ENCODE peak calls at places on chromosomes 12 and 14, in six cellular contexts. X is AG10803, S is transverse colon, I is pancreas, R is dorsolateral prefrontal cortex, J is body of pancreas. U is an unnamed sample.

GRCh38 chr14:63345826-63346225 is 27.1 kb upstream of the GPHB5 start:
- DNase-seq in I (no peak), R (no peak), X (no peak), J (no peak), S (no peak), U (no peak)

GRCh38 chr12:119157528-119157927 is 21.2 kb upstream of the HSPB8 start:
- DNase-seq in X (no peak), I (no peak), S (no peak), R (no peak), J (peak), U (no peak)

GRCh38 chr12:42725839-42726238 is 136.3 kb upstream of the PRICKLE1 start:
- DNase-seq in S (no peak), X (peak), I (no peak), R (no peak), J (no peak), U (peak)

GRCh38 chr12:92879698-92880322 is 49.3 kb downstream of the EEA1 start:
- DNase-seq in X (no peak), S (no peak), J (no peak), I (no peak), R (no peak), U (peak)

GRCh38 chr12:108854453-108855283 is 2.7 kb downstream of the SSH1 start:
- DNase-seq in S (no peak), I (no peak), X (peak), R (no peak), J (peak), U (peak)

GRCh38 chr14:94581127-94581999 is at the start of gene SERPINA5:
- DNase-seq in S (no peak), X (peak), J (peak), R (no peak), I (peak), U (peak)

GRCh38 chr14:29078810-29079522 is 312.4 kb downstream of the FOXG1 start:
- DNase-seq in R (no peak), J (no peak), X (no peak), I (no peak), S (no peak), U (peak)

GRCh38 chr14:95585971-95586620 is 51.2 kb downstream of the GLRX5 start:
- DNase-seq in S (no peak), I (no peak), X (no peak), J (no peak), R (no peak), U (no peak)

GRCh38 chr14:22994762-22995275 is 12.5 kb upstream of the AJUBA start:
- DNase-seq in R (peak), X (peak), I (no peak), S (no peak), J (peak), U (peak)

GRCh38 chr14:90815817-90816662 is at the start of gene TTC7B:
- DNase-seq in R (no peak), I (no peak), S (peak), X (peak), J (peak), U (peak)

GRCh38 chr12:33752854-33753253 is 269.4 kb upstream of the ALG10 start:
- DNase-seq in R (no peak), S (no peak), X (no peak), I (no peak), J (no peak), U (no peak)

GRCh38 chr12:85951823-85952222 is 77.7 kb downstream of the NTS start:
- DNase-seq in S (no peak), J (no peak), X (no peak), I (no peak), R (no peak), U (peak)

GRCh38 chr12:116141833-116142162 is 135.7 kb downstream of the MED13L start:
- DNase-seq in J (no peak), R (no peak), S (no peak), X (no peak), I (no peak), U (no peak)

GRCh38 chr12:2169964-2170363 is 117.2 kb downstream of the CACNA1C start:
- DNase-seq in X (peak), J (no peak), S (no peak), R (no peak), I (no peak), U (peak)

GRCh38 chr14:52049721-52050588 is 18.9 kb downstream of the NID2 start:
- DNase-seq in R (no peak), I (no peak), J (no peak), X (no peak), S (peak), U (no peak)

GRCh38 chr12:75944097-75944904 is 87.3 kb downstream of the PHLDA1 start:
- DNase-seq in J (no peak), S (no peak), I (no peak), R (no peak), X (peak), U (peak)

GRCh38 chr12:131121705-131122405 is 168.1 kb downstream of the ADGRD1 start:
- DNase-seq in J (no peak), I (no peak), S (no peak), X (no peak), R (no peak), U (no peak)

GRCh38 chr12:117032593-117033381 is 66.4 kb downstream of the TESC start:
- DNase-seq in J (peak), X (peak), I (peak), S (no peak), R (no peak), U (peak)

GRCh38 chr14:103724116-103724515 is 8.5 kb downstream of the ZFYVE21 start:
- DNase-seq in I (peak), S (peak), X (peak), R (peak), J (peak), U (peak)

GRCh38 chr12:2255301-2255700 is 202.5 kb downstream of the CACNA1C start:
- DNase-seq in J (no peak), R (no peak), I (no peak), X (no peak), S (no peak), U (no peak)

GRCh38 chr12:31225656-31226535 is 100.1 kb downstream of the SINHCAF start:
- DNase-seq in R (no peak), S (no peak), J (no peak), I (peak), X (no peak), U (no peak)

GRCh38 chr12:1781770-1782169 is 38.6 kb upstream of the LRTM2 start:
- DNase-seq in X (no peak), R (no peak), S (no peak), I (no peak), J (no peak), U (peak)

GRCh38 chr12:45666452-45667215 is 62.9 kb upstream of the ARID2 start:
- DNase-seq in I (no peak), J (no peak), R (no peak), S (no peak), X (peak), U (peak)

GRCh38 chr12:32087301-32087700 is 19.3 kb upstream of the BICD1 start:
- DNase-seq in X (no peak), R (no peak), J (no peak), I (no peak), S (no peak), U (no peak)

GRCh38 chr14:30243805-30244204 is 315.2 kb upstream of the G2E3 start:
- DNase-seq in X (peak), I (no peak), S (no peak), J (no peak), R (no peak), U (peak)

GRCh38 chr12:113684908-113685512 is 213.3 kb upstream of the LHX5 start:
- DNase-seq in R (no peak), J (no peak), I (no peak), S (no peak), X (no peak), U (no peak)

GRCh38 chr12:19783547-19784444 is 344.5 kb downstream of the AEBP2 start:
- DNase-seq in I (peak), X (no peak), R (no peak), S (no peak), J (no peak), U (no peak)

GRCh38 chr12:19780460-19780859 is 341.2 kb downstream of the AEBP2 start:
- DNase-seq in X (no peak), R (no peak), J (no peak), I (peak), S (no peak), U (no peak)

GRCh38 chr12:19778822-19779221 is 339.5 kb downstream of the AEBP2 start:
- DNase-seq in I (no peak), R (no peak), S (no peak), X (no peak), J (no peak), U (peak)

GRCh38 chr12:19778111-19778688 is 338.9 kb downstream of the AEBP2 start:
- DNase-seq in X (peak), S (no peak), R (no peak), J (no peak), I (no peak), U (peak)

DNA sequence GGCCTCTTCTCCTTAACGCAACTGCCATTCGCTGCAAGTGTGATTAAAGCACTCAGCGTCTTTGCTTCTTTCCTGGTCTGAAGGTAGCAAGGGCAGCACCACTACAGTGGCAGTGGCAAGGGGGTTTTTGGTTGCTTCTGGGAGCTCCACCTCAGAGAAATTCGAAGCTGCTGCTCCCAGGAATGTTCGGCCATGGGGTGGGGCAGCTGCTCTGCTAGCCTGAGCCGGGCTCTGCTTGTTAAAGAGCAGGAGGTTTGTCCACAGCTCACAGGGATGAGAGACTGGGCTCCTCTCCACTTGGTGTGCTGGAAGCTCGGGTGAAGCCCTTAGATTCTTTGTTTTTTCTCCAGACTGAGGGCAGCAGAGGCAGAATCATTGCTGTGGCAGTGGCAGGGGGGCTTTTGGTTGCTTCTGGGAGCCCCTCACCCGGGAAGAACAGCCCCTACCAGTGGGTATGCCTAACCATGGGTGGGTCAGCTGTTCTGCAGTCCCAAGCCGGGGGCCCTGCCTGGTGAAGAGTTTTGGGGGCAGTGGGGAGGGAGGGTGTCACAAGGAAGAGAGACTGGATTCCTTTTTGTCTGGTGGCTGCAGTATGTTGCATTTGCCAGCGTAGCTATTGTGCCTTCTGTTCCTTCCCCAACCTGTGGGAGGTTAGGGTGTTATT is 340.2 kb downstream of the AEBP2 start:
- DNase-seq in X (peak), R (no peak), I (peak), S (no peak), J (no peak), U (no peak)
- TF ChIP-seq CTCF in X (no peak), R (no peak), I (no peak), S (no peak), J (no peak), U (no peak)

GRCh38 chr12:89162704-89163261 is 189.5 kb downstream of the DUSP6 start:
- DNase-seq in R (peak), X (peak), S (peak), I (no peak), J (peak), U (peak)

GRCh38 chr12:89157413-89157812 is 194.9 kb downstream of the DUSP6 start:
- DNase-seq in X (no peak), J (no peak), I (no peak), R (no peak), S (no peak), U (no peak)

GRCh38 chr12:89163918-89164317 is 188.4 kb downstream of the DUSP6 start:
- DNase-seq in S (no peak), X (no peak), R (no peak), J (no peak), I (no peak), U (no peak)

GRCh38 chr12:89161553-89161952 is 190.7 kb downstream of the DUSP6 start:
- DNase-seq in I (no peak), X (no peak), R (no peak), S (no peak), J (no peak), U (no peak)

GRCh38 chr12:89160716-89161123 is 191.6 kb downstream of the DUSP6 start:
- DNase-seq in J (peak), X (peak), S (peak), R (no peak), I (no peak), U (peak)
- H3K4me3 ChIP-seq in J (no peak), X (no peak), S (no peak), R (no peak), I (no peak), U (no peak)

GRCh38 chr14:97298331-97298730 is 501.1 kb downstream of the VRK1 start:
- DNase-seq in S (no peak), R (no peak), J (no peak), X (no peak), I (no peak), U (no peak)
- TF ChIP-seq CTCF in S (no peak), R (no peak), J (no peak), X (no peak), I (no peak), U (no peak)

GRCh38 chr12:105234197-105234596 is 1.8 kb downstream of the APPL2 start:
- DNase-seq in I (no peak), R (no peak), J (no peak), S (no peak), X (no peak), U (no peak)

GRCh38 chr12:105235299-105235746 is 651 bp downstream of the APPL2 start:
- DNase-seq in J (no peak), R (no peak), I (no peak), S (no peak), X (no peak), U (no peak)

GRCh38 chr12:105231396-105231795 is 4.6 kb downstream of the APPL2 start:
- DNase-seq in R (no peak), J (no peak), I (no peak), X (peak), S (peak), U (no peak)

GRCh38 chr12:105235747-105236476 is at the start of gene APPL2:
- DNase-seq in J (peak), S (peak), X (peak), I (peak), R (peak), U (peak)

GRCh38 chr12:105233045-105233905 is 2.7 kb downstream of the APPL2 start:
- DNase-seq in S (no peak), X (no peak), J (no peak), I (no peak), R (no peak), U (no peak)
- H3K4me3 ChIP-seq in S (no peak), X (peak), J (no peak), I (no peak), R (peak), U (no peak)

DNA sequence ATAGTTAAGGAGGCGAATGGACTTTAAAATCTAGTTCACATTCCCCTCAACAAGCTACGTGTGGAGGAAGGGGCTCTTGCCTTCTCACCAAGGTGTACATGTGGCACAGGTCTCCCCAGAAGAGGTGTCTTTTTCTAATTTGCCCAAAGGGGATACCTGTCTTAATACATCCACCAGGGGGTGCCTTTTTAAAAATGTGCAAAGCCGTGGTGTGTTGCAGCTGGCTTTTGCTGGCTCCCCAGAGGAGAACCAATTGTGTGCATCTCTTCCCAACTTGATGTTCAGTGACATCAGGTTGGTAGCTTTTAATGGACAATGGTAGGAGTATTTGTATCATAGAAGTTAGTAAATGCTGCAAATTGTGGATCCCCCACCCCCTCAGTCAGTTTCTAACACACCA is 33.8 kb downstream of the CREBL2 start:
- DNase-seq in I (no peak), S (peak), X (peak), R (no peak), J (no peak), U (peak)
- TF ChIP-seq CTCF in I (no peak), S (peak), X (peak), R (peak), J (peak), U (peak)

GRCh38 chr14:76904100-76904739 is 78.0 kb downstream of the LRRC74A start:
- DNase-seq in S (peak), J (peak), R (no peak), I (no peak), X (peak), U (peak)
- H3K4me3 ChIP-seq in S (no peak), J (no peak), R (no peak), I (no peak), X (peak), U (peak)

GRCh38 chr12:77928078-77928477 is 97.4 kb downstream of the NAV3 start:
- DNase-seq in X (no peak), S (no peak), J (no peak), I (no peak), R (no peak), U (no peak)

DNA sequence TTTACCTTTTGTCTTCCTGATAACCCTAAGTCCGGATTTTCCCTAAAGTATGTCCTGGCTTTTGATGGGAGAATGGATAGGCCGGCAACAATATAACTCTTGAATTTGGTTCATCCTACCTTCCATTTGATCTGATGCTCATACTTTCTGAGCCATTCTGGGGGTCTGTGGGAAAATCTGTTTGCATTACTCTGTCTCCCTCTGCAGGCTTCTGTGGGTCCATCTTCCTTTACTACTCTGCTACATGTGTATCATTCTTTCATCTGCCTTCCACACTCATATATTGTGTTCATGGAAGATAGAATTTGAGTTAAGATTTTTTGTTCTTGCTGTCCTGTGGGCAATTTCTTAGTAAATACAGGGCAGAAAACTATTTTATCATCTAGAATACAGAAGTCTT is 101.5 kb downstream of the NAV3 start:
- DNase-seq in I (no peak), J (no peak), R (no peak), S (no peak), X (no peak), U (no peak)
- TF ChIP-seq CTCF in I (no peak), J (no peak), R (no peak), S (no peak), X (no peak), U (no peak)